ENCODE peak calls at places on chromosomes 1 and 21, in seven cellular contexts. One of them, this sample, is unnamed.

GRCh38 chr1:226082959-226083302 is 20.4 kb downstream of the H3-3A start:
- DNase-seq in NCI-H526 treated with DMSO at 0.1 percent for 48 hours: no peak
- DNase-seq in astrocyte of the spinal cord: peak; percentile 39
- DNase-seq in ecto neural progenitor cell: peak; percentile 82
- DNase-seq in epithelial cell of proximal tubule: no peak
- DNase-seq in ELF-1: peak; percentile 44
- DNase-seq in M059J: peak; percentile 68
- DNase-seq in this sample: peak; percentile 81

GRCh38 chr1:22387888-22388564 is 63.6 kb upstream of the ZBTB40 start:
- DNase-seq in NCI-H526 treated with DMSO at 0.1 percent for 48 hours: no peak
- DNase-seq in astrocyte of the spinal cord: no peak
- DNase-seq in ecto neural progenitor cell: no peak
- DNase-seq in epithelial cell of proximal tubule: no peak
- DNase-seq in ELF-1: no peak
- DNase-seq in M059J: no peak
- DNase-seq in this sample: no peak

GRCh38 chr1:46401964-46402626 is 8.0 kb downstream of the FAAH start:
- DNase-seq in NCI-H526 treated with DMSO at 0.1 percent for 48 hours: peak; percentile 39
- DNase-seq in astrocyte of the spinal cord: peak; percentile 83
- DNase-seq in ecto neural progenitor cell: no peak
- DNase-seq in epithelial cell of proximal tubule: peak; percentile 72
- DNase-seq in ELF-1: peak; percentile 77
- DNase-seq in M059J: peak; percentile 76
- DNase-seq in this sample: peak; percentile 83

GRCh38 chr21:40531016-40531415 is 315.9 kb downstream of the DSCAM start:
- DNase-seq in NCI-H526 treated with DMSO at 0.1 percent for 48 hours: no peak
- DNase-seq in astrocyte of the spinal cord: no peak
- DNase-seq in ecto neural progenitor cell: no peak
- DNase-seq in epithelial cell of proximal tubule: no peak
- DNase-seq in ELF-1: no peak
- DNase-seq in M059J: no peak
- DNase-seq in this sample: no peak

GRCh38 chr1:23585321-23586022 is 26.2 kb upstream of the ID3 start:
- DNase-seq in NCI-H526 treated with DMSO at 0.1 percent for 48 hours: no peak
- DNase-seq in astrocyte of the spinal cord: peak; percentile 94
- DNase-seq in ecto neural progenitor cell: no peak
- DNase-seq in epithelial cell of proximal tubule: peak; percentile 68
- DNase-seq in ELF-1: no peak
- DNase-seq in M059J: peak; percentile 95
- DNase-seq in this sample: no peak

GRCh38 chr21:35940074-35940927 is 120.0 kb downstream of the SETD4 start:
- DNase-seq in NCI-H526 treated with DMSO at 0.1 percent for 48 hours: peak; percentile 62
- DNase-seq in astrocyte of the spinal cord: peak; percentile 78
- DNase-seq in ecto neural progenitor cell: peak; percentile 54
- DNase-seq in epithelial cell of proximal tubule: peak; percentile 42
- DNase-seq in ELF-1: no peak
- DNase-seq in M059J: peak; percentile 82
- DNase-seq in this sample: peak; percentile 78

GRCh38 chr1:82515650-82516049 is 714.9 kb downstream of the ADGRL2 start:
- DNase-seq in NCI-H526 treated with DMSO at 0.1 percent for 48 hours: no peak
- DNase-seq in astrocyte of the spinal cord: no peak
- DNase-seq in ecto neural progenitor cell: no peak
- DNase-seq in epithelial cell of proximal tubule: no peak
- DNase-seq in ELF-1: no peak
- DNase-seq in M059J: no peak
- DNase-seq in this sample: no peak

GRCh38 chr1:31788825-31789256 is 24.7 kb upstream of the ADGRB2 start:
- DNase-seq in NCI-H526 treated with DMSO at 0.1 percent for 48 hours: peak; percentile 86
- DNase-seq in astrocyte of the spinal cord: no peak
- DNase-seq in ecto neural progenitor cell: no peak
- DNase-seq in epithelial cell of proximal tubule: no peak
- DNase-seq in ELF-1: no peak
- DNase-seq in M059J: peak; percentile 75
- DNase-seq in this sample: peak; percentile 91

GRCh38 chr1:26290416-26291261 is 10.8 kb downstream of the SH3BGRL3 start:
- DNase-seq in NCI-H526 treated with DMSO at 0.1 percent for 48 hours: no peak
- DNase-seq in astrocyte of the spinal cord: no peak
- DNase-seq in ecto neural progenitor cell: peak; percentile 62
- DNase-seq in epithelial cell of proximal tubule: no peak
- DNase-seq in ELF-1: peak; percentile 68
- DNase-seq in M059J: no peak
- DNase-seq in this sample: no peak

GRCh38 chr1:205584732-205585131 is 47.1 kb downstream of the ELK4 start:
- DNase-seq in NCI-H526 treated with DMSO at 0.1 percent for 48 hours: no peak
- DNase-seq in astrocyte of the spinal cord: no peak
- DNase-seq in ecto neural progenitor cell: peak; percentile 43
- DNase-seq in epithelial cell of proximal tubule: no peak
- DNase-seq in ELF-1: no peak
- DNase-seq in M059J: no peak
- DNase-seq in this sample: no peak

GRCh38 chr1:9350011-9350907 is 57.6 kb downstream of the SPSB1 start:
- DNase-seq in NCI-H526 treated with DMSO at 0.1 percent for 48 hours: no peak
- DNase-seq in astrocyte of the spinal cord: peak; percentile 24
- DNase-seq in ecto neural progenitor cell: no peak
- DNase-seq in epithelial cell of proximal tubule: no peak
- DNase-seq in ELF-1: peak; percentile 34
- DNase-seq in M059J: peak; percentile 42
- DNase-seq in this sample: no peak

GRCh38 chr1:153774780-153775431 is at the start of gene SLC27A3:
- DNase-seq in NCI-H526 treated with DMSO at 0.1 percent for 48 hours: no peak
- DNase-seq in astrocyte of the spinal cord: peak; percentile 43
- DNase-seq in ecto neural progenitor cell: peak; percentile 54
- DNase-seq in epithelial cell of proximal tubule: no peak
- DNase-seq in ELF-1: no peak
- DNase-seq in M059J: peak; percentile 48
- DNase-seq in this sample: peak; percentile 84

GRCh38 chr1:86195281-86195680 is 38.7 kb upstream of the COL24A1 start:
- DNase-seq in NCI-H526 treated with DMSO at 0.1 percent for 48 hours: no peak
- DNase-seq in astrocyte of the spinal cord: no peak
- DNase-seq in ecto neural progenitor cell: no peak
- DNase-seq in epithelial cell of proximal tubule: no peak
- DNase-seq in ELF-1: peak; percentile 2
- DNase-seq in M059J: no peak
- DNase-seq in this sample: no peak

GRCh38 chr1:110210604-110211502 is 739 bp downstream of the KCNC4 start:
- DNase-seq in NCI-H526 treated with DMSO at 0.1 percent for 48 hours: peak; percentile 38
- DNase-seq in astrocyte of the spinal cord: peak; percentile 16
- DNase-seq in ecto neural progenitor cell: peak; percentile 71
- DNase-seq in epithelial cell of proximal tubule: no peak
- DNase-seq in ELF-1: peak; percentile 60
- DNase-seq in M059J: peak; percentile 24
- DNase-seq in this sample: peak; percentile 86

This sample was measured in DMS53.